ENCODE peak calls at places on chromosome 11, in ten cellular contexts. One of them, this sample, is unnamed.

GRCh38 chr11:14746857-14747256 is 103.3 kb downstream of the PDE3B start:
- DNase-seq in sigmoid colon: no peak
- DNase-seq in cardiac muscle cell: no peak
- DNase-seq in GM20000: no peak
- DNase-seq in WERI-Rb-1: no peak
- DNase-seq in NCI-H2227 treated with DMSO at 0.1 percent for 48 hours: no peak
- DNase-seq in amniotic stem cell: no peak
- DNase-seq in stimulated activated CD8-positive, alpha-beta memory T cell treated with anti-CD3 and anti-CD28 coated beads, Interleukin-2, amount 100 ng/mL, for 1 hour: no peak
- DNase-seq in activated gamma-delta T cell treated with anti-CD3 and anti-CD28 coated beads, Interleukin-2, amount 50 U/mL, for 16 hours: no peak
- DNase-seq in KG1: no peak
- DNase-seq in this sample: no peak

GRCh38 chr11:68987211-68987610 is 6.4 kb upstream of the MRGPRD start:
- DNase-seq in sigmoid colon: no peak
- DNase-seq in NCI-H2227 treated with DMSO at 0.1 percent for 48 hours: no peak
- DNase-seq in cardiac muscle cell: no peak
- DNase-seq in GM20000: no peak
- DNase-seq in WERI-Rb-1: no peak
- DNase-seq in activated gamma-delta T cell treated with anti-CD3 and anti-CD28 coated beads, Interleukin-2, amount 50 U/mL, for 16 hours: no peak
- DNase-seq in KG1: no peak
- DNase-seq in stimulated activated CD8-positive, alpha-beta memory T cell treated with anti-CD3 and anti-CD28 coated beads, Interleukin-2, amount 100 ng/mL, for 1 hour: no peak
- DNase-seq in amniotic stem cell: no peak
- DNase-seq in this sample: no peak

GRCh38 chr11:36391062-36391461 is 95.0 kb downstream of the PRR5L start:
- DNase-seq in activated gamma-delta T cell treated with anti-CD3 and anti-CD28 coated beads, Interleukin-2, amount 50 U/mL, for 16 hours: no peak
- DNase-seq in sigmoid colon: no peak
- DNase-seq in GM20000: no peak
- DNase-seq in NCI-H2227 treated with DMSO at 0.1 percent for 48 hours: no peak
- DNase-seq in cardiac muscle cell: no peak
- DNase-seq in stimulated activated CD8-positive, alpha-beta memory T cell treated with anti-CD3 and anti-CD28 coated beads, Interleukin-2, amount 100 ng/mL, for 1 hour: no peak
- DNase-seq in WERI-Rb-1: no peak
- DNase-seq in amniotic stem cell: no peak
- DNase-seq in KG1: peak
- DNase-seq in this sample: no peak

GRCh38 chr11:128458316-128458715 is 129.0 kb downstream of the ETS1 start:
- DNase-seq in amniotic stem cell: peak
- DNase-seq in cardiac muscle cell: no peak
- DNase-seq in stimulated activated CD8-positive, alpha-beta memory T cell treated with anti-CD3 and anti-CD28 coated beads, Interleukin-2, amount 100 ng/mL, for 1 hour: no peak
- DNase-seq in activated gamma-delta T cell treated with anti-CD3 and anti-CD28 coated beads, Interleukin-2, amount 50 U/mL, for 16 hours: no peak
- DNase-seq in NCI-H2227 treated with DMSO at 0.1 percent for 48 hours: no peak
- DNase-seq in WERI-Rb-1: no peak
- DNase-seq in GM20000: no peak
- DNase-seq in sigmoid colon: no peak
- DNase-seq in KG1: no peak
- DNase-seq in this sample: no peak

GRCh38 chr11:134844838-134845237 is 432.8 kb upstream of the B3GAT1 start:
- DNase-seq in WERI-Rb-1: no peak
- DNase-seq in activated gamma-delta T cell treated with anti-CD3 and anti-CD28 coated beads, Interleukin-2, amount 50 U/mL, for 16 hours: no peak
- DNase-seq in KG1: no peak
- DNase-seq in amniotic stem cell: no peak
- DNase-seq in sigmoid colon: no peak
- DNase-seq in stimulated activated CD8-positive, alpha-beta memory T cell treated with anti-CD3 and anti-CD28 coated beads, Interleukin-2, amount 100 ng/mL, for 1 hour: no peak
- DNase-seq in NCI-H2227 treated with DMSO at 0.1 percent for 48 hours: no peak
- DNase-seq in GM20000: no peak
- DNase-seq in cardiac muscle cell: no peak
- DNase-seq in this sample: peak

GRCh38 chr11:94793002-94793401 is 24.8 kb downstream of the AMOTL1 start:
- DNase-seq in GM20000: no peak
- DNase-seq in activated gamma-delta T cell treated with anti-CD3 and anti-CD28 coated beads, Interleukin-2, amount 50 U/mL, for 16 hours: no peak
- DNase-seq in sigmoid colon: no peak
- DNase-seq in WERI-Rb-1: no peak
- DNase-seq in NCI-H2227 treated with DMSO at 0.1 percent for 48 hours: no peak
- DNase-seq in stimulated activated CD8-positive, alpha-beta memory T cell treated with anti-CD3 and anti-CD28 coated beads, Interleukin-2, amount 100 ng/mL, for 1 hour: no peak
- DNase-seq in amniotic stem cell: no peak
- DNase-seq in KG1: no peak
- DNase-seq in cardiac muscle cell: no peak
- DNase-seq in this sample: no peak

GRCh38 chr11:101770648-101771047 is 144.2 kb upstream of the CEP126 start:
- DNase-seq in activated gamma-delta T cell treated with anti-CD3 and anti-CD28 coated beads, Interleukin-2, amount 50 U/mL, for 16 hours: no peak
- DNase-seq in GM20000: no peak
- DNase-seq in cardiac muscle cell: no peak
- DNase-seq in KG1: no peak
- DNase-seq in NCI-H2227 treated with DMSO at 0.1 percent for 48 hours: no peak
- DNase-seq in stimulated activated CD8-positive, alpha-beta memory T cell treated with anti-CD3 and anti-CD28 coated beads, Interleukin-2, amount 100 ng/mL, for 1 hour: no peak
- DNase-seq in amniotic stem cell: no peak
- DNase-seq in sigmoid colon: no peak
- DNase-seq in WERI-Rb-1: no peak
- DNase-seq in this sample: no peak

GRCh38 chr11:92552942-92553341 is 328.3 kb downstream of the FAT3 start:
- DNase-seq in GM20000: no peak
- DNase-seq in sigmoid colon: no peak
- DNase-seq in cardiac muscle cell: no peak
- DNase-seq in amniotic stem cell: no peak
- DNase-seq in stimulated activated CD8-positive, alpha-beta memory T cell treated with anti-CD3 and anti-CD28 coated beads, Interleukin-2, amount 100 ng/mL, for 1 hour: no peak
- DNase-seq in WERI-Rb-1: no peak
- DNase-seq in KG1: no peak
- DNase-seq in activated gamma-delta T cell treated with anti-CD3 and anti-CD28 coated beads, Interleukin-2, amount 50 U/mL, for 16 hours: no peak
- DNase-seq in NCI-H2227 treated with DMSO at 0.1 percent for 48 hours: no peak
- DNase-seq in this sample: no peak

GRCh38 chr11:46293616-46294015 is 16.2 kb downstream of the CREB3L1 start:
- DNase-seq in GM20000: no peak
- DNase-seq in stimulated activated CD8-positive, alpha-beta memory T cell treated with anti-CD3 and anti-CD28 coated beads, Interleukin-2, amount 100 ng/mL, for 1 hour: no peak
- DNase-seq in activated gamma-delta T cell treated with anti-CD3 and anti-CD28 coated beads, Interleukin-2, amount 50 U/mL, for 16 hours: no peak
- DNase-seq in sigmoid colon: no peak
- DNase-seq in KG1: no peak
- DNase-seq in NCI-H2227 treated with DMSO at 0.1 percent for 48 hours: no peak
- DNase-seq in WERI-Rb-1: no peak
- DNase-seq in cardiac muscle cell: no peak
- DNase-seq in amniotic stem cell: peak
- DNase-seq in this sample: no peak

GRCh38 chr11:16859651-16860050 is 121.2 kb downstream of the C11orf58 start:
- DNase-seq in GM20000: no peak
- DNase-seq in activated gamma-delta T cell treated with anti-CD3 and anti-CD28 coated beads, Interleukin-2, amount 50 U/mL, for 16 hours: no peak
- DNase-seq in cardiac muscle cell: no peak
- DNase-seq in stimulated activated CD8-positive, alpha-beta memory T cell treated with anti-CD3 and anti-CD28 coated beads, Interleukin-2, amount 100 ng/mL, for 1 hour: no peak
- DNase-seq in NCI-H2227 treated with DMSO at 0.1 percent for 48 hours: no peak
- DNase-seq in amniotic stem cell: no peak
- DNase-seq in KG1: no peak
- DNase-seq in WERI-Rb-1: no peak
- DNase-seq in sigmoid colon: no peak
- DNase-seq in this sample: no peak

GRCh38 chr11:35982061-35982460 is 38.2 kb downstream of the LDLRAD3 start:
- DNase-seq in GM20000: no peak
- DNase-seq in amniotic stem cell: no peak
- DNase-seq in KG1: no peak
- DNase-seq in stimulated activated CD8-positive, alpha-beta memory T cell treated with anti-CD3 and anti-CD28 coated beads, Interleukin-2, amount 100 ng/mL, for 1 hour: no peak
- DNase-seq in WERI-Rb-1: no peak
- DNase-seq in activated gamma-delta T cell treated with anti-CD3 and anti-CD28 coated beads, Interleukin-2, amount 50 U/mL, for 16 hours: no peak
- DNase-seq in NCI-H2227 treated with DMSO at 0.1 percent for 48 hours: no peak
- DNase-seq in sigmoid colon: no peak
- DNase-seq in cardiac muscle cell: no peak
- DNase-seq in this sample: no peak

GRCh38 chr11:65013130-65013691 is 749 bp upstream of the ARL2 start:
- DNase-seq in KG1: peak
- DNase-seq in WERI-Rb-1: peak
- DNase-seq in GM20000: peak
- DNase-seq in stimulated activated CD8-positive, alpha-beta memory T cell treated with anti-CD3 and anti-CD28 coated beads, Interleukin-2, amount 100 ng/mL, for 1 hour: peak
- DNase-seq in sigmoid colon: peak
- DNase-seq in NCI-H2227 treated with DMSO at 0.1 percent for 48 hours: no peak
- DNase-seq in cardiac muscle cell: no peak
- DNase-seq in activated gamma-delta T cell treated with anti-CD3 and anti-CD28 coated beads, Interleukin-2, amount 50 U/mL, for 16 hours: peak
- DNase-seq in amniotic stem cell: peak
- DNase-seq in this sample: peak

GRCh38 chr11:64186205-64187165 is 514 bp downstream of the STIP1 start:
- DNase-seq in activated gamma-delta T cell treated with anti-CD3 and anti-CD28 coated beads, Interleukin-2, amount 50 U/mL, for 16 hours: no peak
- DNase-seq in amniotic stem cell: no peak
- DNase-seq in cardiac muscle cell: peak
- DNase-seq in GM20000: no peak
- DNase-seq in KG1: no peak
- DNase-seq in sigmoid colon: peak
- DNase-seq in NCI-H2227 treated with DMSO at 0.1 percent for 48 hours: no peak
- DNase-seq in stimulated activated CD8-positive, alpha-beta memory T cell treated with anti-CD3 and anti-CD28 coated beads, Interleukin-2, amount 100 ng/mL, for 1 hour: no peak
- DNase-seq in WERI-Rb-1: peak
- DNase-seq in this sample: no peak

GRCh38 chr11:44805596-44805995 is 78.8 kb downstream of the TSPAN18 start:
- DNase-seq in NCI-H2227 treated with DMSO at 0.1 percent for 48 hours: no peak
- DNase-seq in sigmoid colon: no peak
- DNase-seq in GM20000: no peak
- DNase-seq in stimulated activated CD8-positive, alpha-beta memory T cell treated with anti-CD3 and anti-CD28 coated beads, Interleukin-2, amount 100 ng/mL, for 1 hour: no peak
- DNase-seq in amniotic stem cell: no peak
- DNase-seq in KG1: no peak
- DNase-seq in activated gamma-delta T cell treated with anti-CD3 and anti-CD28 coated beads, Interleukin-2, amount 50 U/mL, for 16 hours: no peak
- DNase-seq in WERI-Rb-1: no peak
- DNase-seq in cardiac muscle cell: no peak
- DNase-seq in this sample: no peak

GRCh38 chr11:128653828-128654231 is 40.0 kb upstream of the FLI1 start:
- DNase-seq in cardiac muscle cell: no peak
- DNase-seq in GM20000: no peak
- DNase-seq in KG1: no peak
- DNase-seq in NCI-H2227 treated with DMSO at 0.1 percent for 48 hours: no peak
- DNase-seq in amniotic stem cell: no peak
- DNase-seq in stimulated activated CD8-positive, alpha-beta memory T cell treated with anti-CD3 and anti-CD28 coated beads, Interleukin-2, amount 100 ng/mL, for 1 hour: no peak
- DNase-seq in sigmoid colon: peak
- DNase-seq in WERI-Rb-1: no peak
- DNase-seq in activated gamma-delta T cell treated with anti-CD3 and anti-CD28 coated beads, Interleukin-2, amount 50 U/mL, for 16 hours: no peak
- DNase-seq in this sample: peak

GRCh38 chr11:46036969-46037368 is 84.3 kb downstream of the PHF21A start:
- DNase-seq in activated gamma-delta T cell treated with anti-CD3 and anti-CD28 coated beads, Interleukin-2, amount 50 U/mL, for 16 hours: no peak
- DNase-seq in stimulated activated CD8-positive, alpha-beta memory T cell treated with anti-CD3 and anti-CD28 coated beads, Interleukin-2, amount 100 ng/mL, for 1 hour: no peak
- DNase-seq in KG1: no peak
- DNase-seq in amniotic stem cell: no peak
- DNase-seq in WERI-Rb-1: no peak
- DNase-seq in cardiac muscle cell: no peak
- DNase-seq in NCI-H2227 treated with DMSO at 0.1 percent for 48 hours: no peak
- DNase-seq in sigmoid colon: no peak
- DNase-seq in GM20000: no peak
- DNase-seq in this sample: no peak

GRCh38 chr11:102457056-102457677 is 4.6 kb upstream of the TMEM123 start:
- DNase-seq in KG1: no peak
- DNase-seq in amniotic stem cell: no peak
- DNase-seq in NCI-H2227 treated with DMSO at 0.1 percent for 48 hours: no peak
- DNase-seq in cardiac muscle cell: no peak
- DNase-seq in stimulated activated CD8-positive, alpha-beta memory T cell treated with anti-CD3 and anti-CD28 coated beads, Interleukin-2, amount 100 ng/mL, for 1 hour: no peak
- DNase-seq in GM20000: no peak
- DNase-seq in WERI-Rb-1: no peak
- DNase-seq in sigmoid colon: no peak
- DNase-seq in activated gamma-delta T cell treated with anti-CD3 and anti-CD28 coated beads, Interleukin-2, amount 50 U/mL, for 16 hours: no peak
- DNase-seq in this sample: no peak

GRCh38 chr11:58024601-58025091 is 965 bp downstream of the OR9Q1 start:
- DNase-seq in WERI-Rb-1: no peak
- DNase-seq in sigmoid colon: no peak
- DNase-seq in amniotic stem cell: no peak
- DNase-seq in activated gamma-delta T cell treated with anti-CD3 and anti-CD28 coated beads, Interleukin-2, amount 50 U/mL, for 16 hours: no peak
- DNase-seq in cardiac muscle cell: peak
- DNase-seq in stimulated activated CD8-positive, alpha-beta memory T cell treated with anti-CD3 and anti-CD28 coated beads, Interleukin-2, amount 100 ng/mL, for 1 hour: no peak
- DNase-seq in KG1: no peak
- DNase-seq in GM20000: no peak
- DNase-seq in NCI-H2227 treated with DMSO at 0.1 percent for 48 hours: no peak
- DNase-seq in this sample: no peak

GRCh38 chr11:75481602-75482309 is 44.0 kb downstream of the GDPD5 start:
- DNase-seq in NCI-H2227 treated with DMSO at 0.1 percent for 48 hours: no peak
- DNase-seq in sigmoid colon: no peak
- DNase-seq in stimulated activated CD8-positive, alpha-beta memory T cell treated with anti-CD3 and anti-CD28 coated beads, Interleukin-2, amount 100 ng/mL, for 1 hour: no peak
- DNase-seq in GM20000: no peak
- DNase-seq in cardiac muscle cell: no peak
- DNase-seq in amniotic stem cell: no peak
- DNase-seq in KG1: no peak
- DNase-seq in activated gamma-delta T cell treated with anti-CD3 and anti-CD28 coated beads, Interleukin-2, amount 50 U/mL, for 16 hours: no peak
- DNase-seq in WERI-Rb-1: no peak
- DNase-seq in this sample: no peak

GRCh38 chr11:126352934-126353801 is 2.3 kb upstream of the ST3GAL4 start:
- DNase-seq in GM20000: peak
- DNase-seq in stimulated activated CD8-positive, alpha-beta memory T cell treated with anti-CD3 and anti-CD28 coated beads, Interleukin-2, amount 100 ng/mL, for 1 hour: no peak
- DNase-seq in activated gamma-delta T cell treated with anti-CD3 and anti-CD28 coated beads, Interleukin-2, amount 50 U/mL, for 16 hours: no peak
- DNase-seq in sigmoid colon: no peak
- DNase-seq in cardiac muscle cell: no peak
- DNase-seq in KG1: no peak
- DNase-seq in NCI-H2227 treated with DMSO at 0.1 percent for 48 hours: no peak
- DNase-seq in WERI-Rb-1: peak
- DNase-seq in amniotic stem cell: peak
- DNase-seq in this sample: peak

GRCh38 chr11:6622261-6623171 is 3.3 kb upstream of the TPP1 start:
- DNase-seq in GM20000: no peak
- DNase-seq in cardiac muscle cell: no peak
- DNase-seq in sigmoid colon: no peak
- DNase-seq in activated gamma-delta T cell treated with anti-CD3 and anti-CD28 coated beads, Interleukin-2, amount 50 U/mL, for 16 hours: no peak
- DNase-seq in stimulated activated CD8-positive, alpha-beta memory T cell treated with anti-CD3 and anti-CD28 coated beads, Interleukin-2, amount 100 ng/mL, for 1 hour: no peak
- DNase-seq in WERI-Rb-1: no peak
- DNase-seq in NCI-H2227 treated with DMSO at 0.1 percent for 48 hours: no peak
- DNase-seq in KG1: no peak
- DNase-seq in amniotic stem cell: no peak
- DNase-seq in this sample: peak

GRCh38 chr11:78830277-78830676 is 255.6 kb upstream of the NARS2 start:
- DNase-seq in GM20000: no peak
- DNase-seq in cardiac muscle cell: no peak
- DNase-seq in amniotic stem cell: no peak
- DNase-seq in sigmoid colon: no peak
- DNase-seq in activated gamma-delta T cell treated with anti-CD3 and anti-CD28 coated beads, Interleukin-2, amount 50 U/mL, for 16 hours: no peak
- DNase-seq in WERI-Rb-1: no peak
- DNase-seq in KG1: no peak
- DNase-seq in NCI-H2227 treated with DMSO at 0.1 percent for 48 hours: no peak
- DNase-seq in stimulated activated CD8-positive, alpha-beta memory T cell treated with anti-CD3 and anti-CD28 coated beads, Interleukin-2, amount 100 ng/mL, for 1 hour: no peak
- DNase-seq in this sample: no peak

This sample was measured in spleen.